ENCODE peak calls at places on chromosomes 11 and 22, in six cellular contexts. One of them, this sample, is unnamed.

GRCh38 chr11:63595296-63595695 is 18.9 kb downstream of the PLAAT3 start:
- DNase-seq in spleen: no peak
- DNase-seq in IMR-90: peak; percentile 56
- DNase-seq in HepG2: no peak
- DNase-seq in A549: no peak
- DNase-seq in upper lobe of left lung: no peak
- DNase-seq in this sample: no peak

GRCh38 chr22:50207383-50208031 is 6.7 kb downstream of the SELENOO start:
- DNase-seq in A549: no peak
- DNase-seq in HepG2: no peak
- DNase-seq in upper lobe of left lung: peak; percentile 67
- DNase-seq in spleen: peak; percentile 80
- DNase-seq in IMR-90: no peak
- DNase-seq in this sample: no peak

GRCh38 chr11:76253416-76253815 is 47.1 kb upstream of the WNT11 start:
- DNase-seq in IMR-90: no peak
- DNase-seq in spleen: no peak
- DNase-seq in upper lobe of left lung: no peak
- DNase-seq in HepG2: no peak
- DNase-seq in A549: no peak
- DNase-seq in this sample: no peak

GRCh38 chr11:72939031-72939430 is 124.8 kb downstream of the ATG16L2 start:
- DNase-seq in HepG2: no peak
- DNase-seq in upper lobe of left lung: no peak
- DNase-seq in IMR-90: no peak
- DNase-seq in spleen: no peak
- DNase-seq in A549: no peak
- DNase-seq in this sample: no peak

GRCh38 chr11:10659339-10660216 is 34.0 kb downstream of the IRAG1 start:
- DNase-seq in IMR-90: peak; percentile 95
- DNase-seq in spleen: no peak
- DNase-seq in A549: peak; percentile 84
- DNase-seq in upper lobe of left lung: no peak
- DNase-seq in HepG2: peak; percentile 91
- DNase-seq in this sample: peak; percentile 79

GRCh38 chr11:128931661-128932060 is 11.0 kb downstream of the TP53AIP1 start:
- DNase-seq in upper lobe of left lung: no peak
- DNase-seq in spleen: no peak
- DNase-seq in A549: no peak
- DNase-seq in HepG2: no peak
- DNase-seq in IMR-90: no peak
- DNase-seq in this sample: no peak

GRCh38 chr11:47376543-47377371 is 1.6 kb downstream of the SPI1 start:
- DNase-seq in IMR-90: no peak
- DNase-seq in A549: no peak
- DNase-seq in upper lobe of left lung: peak; percentile 84
- DNase-seq in spleen: peak; percentile 91
- DNase-seq in HepG2: no peak
- DNase-seq in this sample: peak; percentile 24

GRCh38 chr11:121596195-121597145 is 143.7 kb upstream of the SORL1-AS1 start:
- DNase-seq in upper lobe of left lung: peak; percentile 45
- DNase-seq in IMR-90: peak; percentile 48
- DNase-seq in spleen: no peak
- DNase-seq in A549: no peak
- DNase-seq in HepG2: no peak
- DNase-seq in this sample: no peak

GRCh38 chr11:1153951-1154487 is 3.7 kb upstream of the MUC5AC start:
- DNase-seq in HepG2: peak; percentile 61
- DNase-seq in upper lobe of left lung: peak; percentile 85
- DNase-seq in A549: peak; percentile 99
- DNase-seq in spleen: peak; percentile 73
- DNase-seq in IMR-90: peak; percentile 97
- DNase-seq in this sample: peak; percentile 85

GRCh38 chr22:28034760-28035401 is 115.8 kb upstream of the PITPNB start:
- DNase-seq in A549: no peak
- DNase-seq in IMR-90: peak; percentile 59
- DNase-seq in spleen: peak; percentile 72
- DNase-seq in upper lobe of left lung: no peak
- DNase-seq in HepG2: no peak
- DNase-seq in this sample: peak; percentile 88

GRCh38 chr11:119424775-119425174 is 1.8 kb upstream of the THY1 start:
- DNase-seq in IMR-90: no peak
- DNase-seq in upper lobe of left lung: no peak
- DNase-seq in A549: no peak
- DNase-seq in spleen: no peak
- DNase-seq in HepG2: no peak
- DNase-seq in this sample: no peak

GRCh38 chr11:20114588-20114987 is 45.7 kb downstream of the DBX1 start:
- DNase-seq in spleen: no peak
- DNase-seq in upper lobe of left lung: no peak
- DNase-seq in A549: no peak
- DNase-seq in HepG2: no peak
- DNase-seq in IMR-90: peak; percentile 70
- DNase-seq in this sample: no peak

GRCh38 chr11:72685560-72686480 is 11.6 kb upstream of the PDE2A start:
- DNase-seq in HepG2: no peak
- DNase-seq in spleen: no peak
- DNase-seq in A549: no peak
- DNase-seq in upper lobe of left lung: peak; percentile 74
- DNase-seq in IMR-90: peak; percentile 19
- DNase-seq in this sample: no peak

GRCh38 chr11:63537293-63538101 is 889 bp downstream of the PLAAT4 start:
- DNase-seq in spleen: no peak
- DNase-seq in upper lobe of left lung: peak; percentile 49
- DNase-seq in HepG2: no peak
- DNase-seq in IMR-90: peak; percentile 4
- DNase-seq in A549: no peak
- DNase-seq in this sample: no peak

GRCh38 chr11:96246718-96247540 is 96.1 kb downstream of the MAML2 start:
- DNase-seq in spleen: no peak
- DNase-seq in IMR-90: peak; percentile 83
- DNase-seq in upper lobe of left lung: no peak
- DNase-seq in HepG2: peak; percentile 86
- DNase-seq in A549: peak; percentile 7
- DNase-seq in this sample: no peak

GRCh38 chr11:122210378-122210995 is 94.5 kb upstream of the BLID start:
- DNase-seq in IMR-90: peak; percentile 53
- DNase-seq in A549: no peak
- DNase-seq in HepG2: peak; percentile 16
- DNase-seq in spleen: no peak
- DNase-seq in upper lobe of left lung: no peak
- DNase-seq in this sample: no peak

GRCh38 chr11:17157773-17158172 is 50.0 kb downstream of the PIK3C2A start:
- DNase-seq in spleen: no peak
- DNase-seq in HepG2: no peak
- DNase-seq in A549: no peak
- DNase-seq in upper lobe of left lung: no peak
- DNase-seq in IMR-90: no peak
- DNase-seq in this sample: no peak

GRCh38 chr11:46912526-46913150 is 5.7 kb downstream of the LRP4 start:
- DNase-seq in IMR-90: no peak
- DNase-seq in A549: no peak
- DNase-seq in upper lobe of left lung: no peak
- DNase-seq in spleen: no peak
- DNase-seq in HepG2: no peak
- DNase-seq in this sample: no peak

GRCh38 chr11:832529-833113 is at the start of gene CD151:
- DNase-seq in HepG2: no peak
- DNase-seq in A549: peak; percentile 68
- DNase-seq in IMR-90: peak; percentile 45
- DNase-seq in upper lobe of left lung: peak; percentile 92
- DNase-seq in spleen: peak; percentile 89
- DNase-seq in this sample: no peak

DNA sequence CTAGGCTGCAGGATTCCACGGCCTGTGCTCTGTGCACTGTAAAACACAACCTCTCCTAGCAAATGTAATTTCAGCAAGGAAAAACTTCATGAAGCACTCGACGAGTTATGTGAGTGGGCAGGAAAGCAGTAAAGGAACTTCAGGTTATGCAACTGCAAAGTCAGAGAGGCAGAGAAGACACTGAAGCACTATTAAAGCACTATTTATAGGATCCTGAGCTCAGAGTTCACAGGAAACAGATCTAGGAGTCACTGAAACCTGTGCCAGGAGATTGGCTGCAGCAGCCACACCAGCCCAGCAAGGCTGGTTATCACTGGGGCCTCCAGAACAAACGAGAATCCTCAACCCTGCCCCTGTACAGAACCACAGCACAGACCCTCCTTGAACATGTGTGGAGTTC is 2.5 kb downstream of the SMIM35 start:
- DNase-seq in A549: no peak
- DNase-seq in IMR-90: no peak
- DNase-seq in HepG2: peak; percentile 32
- DNase-seq in upper lobe of left lung: no peak
- DNase-seq in spleen: no peak
- DNase-seq in this sample: no peak
- H3K4me3 ChIP-seq in A549: no peak overlapping the region
- H3K4me3 ChIP-seq in IMR-90: no peak overlapping the region
- H3K4me3 ChIP-seq in HepG2: no peak overlapping the region
- H3K4me3 ChIP-seq in upper lobe of left lung: no peak overlapping the region
- H3K4me3 ChIP-seq in spleen: no peak overlapping the region
- H3K4me3 ChIP-seq in this sample: no peak overlapping the region

DNA sequence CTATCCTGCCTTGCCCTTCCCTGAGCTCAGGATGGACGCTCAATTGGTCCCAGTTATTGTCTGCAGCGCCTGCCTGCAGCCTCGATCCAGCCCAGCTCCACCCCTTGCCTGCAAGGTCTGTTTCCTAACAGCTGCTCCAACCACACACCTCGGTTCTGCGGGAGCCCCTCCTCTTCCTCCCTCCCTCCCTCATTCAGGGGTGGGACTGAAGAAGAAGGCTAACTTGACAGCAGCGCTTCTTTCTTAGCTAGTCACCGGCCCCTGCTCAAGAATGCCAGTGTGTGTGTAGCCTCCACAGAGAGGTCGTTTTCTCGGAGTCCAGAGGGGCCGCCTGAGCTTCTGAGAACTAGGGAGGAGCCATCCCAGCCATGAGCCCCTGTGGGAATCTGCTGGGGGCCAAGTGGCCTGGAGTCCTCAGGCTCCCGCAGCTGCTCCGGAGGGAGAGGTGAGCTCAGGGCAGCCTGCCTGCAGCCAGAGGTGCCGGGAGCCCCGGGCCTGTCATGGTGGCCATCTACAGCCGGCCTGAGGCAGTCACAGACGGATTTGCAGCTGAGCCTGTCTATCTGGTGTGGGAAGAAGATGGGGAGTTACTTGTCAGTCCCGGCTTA is 36.1 kb downstream of the LIMK2 start:
- DNase-seq in A549: no peak
- DNase-seq in spleen: peak; percentile 89
- DNase-seq in upper lobe of left lung: peak; percentile 62
- DNase-seq in HepG2: no peak
- DNase-seq in IMR-90: peak; percentile 94
- DNase-seq in this sample: peak; percentile 77
- TF ChIP-seq POLR2A in A549: no peak
- TF ChIP-seq POLR2A in spleen: no peak
- TF ChIP-seq POLR2A in upper lobe of left lung: peak; percentile 54
- TF ChIP-seq POLR2A in HepG2: no peak
- TF ChIP-seq POLR2A in IMR-90: peak; percentile 87
- TF ChIP-seq POLR2A in this sample: no peak

DNA sequence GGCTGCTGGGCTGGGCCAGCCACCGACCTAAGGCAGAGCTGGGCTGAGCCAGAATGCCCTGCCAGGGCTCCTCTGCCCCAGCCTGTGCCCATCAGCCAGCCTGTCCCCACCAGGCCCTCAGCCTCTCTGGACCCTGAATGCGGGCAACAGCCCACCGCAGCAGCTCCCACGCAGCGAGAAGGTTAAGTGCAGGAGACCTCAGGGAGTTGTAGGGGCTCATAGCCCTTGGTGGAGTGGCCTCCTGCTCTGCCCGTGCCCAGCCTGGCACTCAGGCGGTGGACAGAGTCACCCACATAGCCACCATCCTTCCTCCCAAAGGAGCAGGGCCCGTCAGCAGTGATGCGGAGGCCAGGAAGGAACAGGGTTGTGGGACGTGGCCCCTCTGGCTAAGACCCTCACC is 19.1 kb downstream of the WNT7B start:
- DNase-seq in IMR-90: no peak
- DNase-seq in spleen: no peak
- DNase-seq in A549: no peak
- DNase-seq in HepG2: no peak
- DNase-seq in upper lobe of left lung: peak; percentile 73
- DNase-seq in this sample: no peak
- TF ChIP-seq CTCF in IMR-90: no peak
- TF ChIP-seq CTCF in spleen: no peak
- TF ChIP-seq CTCF in A549: no peak
- TF ChIP-seq CTCF in HepG2: no peak
- TF ChIP-seq CTCF in upper lobe of left lung: no peak
- TF ChIP-seq CTCF in this sample: no peak

GRCh38 chr11:111908639-111909305 is 2.8 kb downstream of the CRYAB start:
- DNase-seq in spleen: no peak
- DNase-seq in upper lobe of left lung: no peak
- DNase-seq in A549: no peak
- DNase-seq in IMR-90: no peak
- DNase-seq in HepG2: no peak
- DNase-seq in this sample: no peak
- H3K4me3 ChIP-seq in spleen: no peak overlapping the region
- H3K4me3 ChIP-seq in upper lobe of left lung: no peak overlapping the region
- H3K4me3 ChIP-seq in A549: no peak overlapping the region
- H3K4me3 ChIP-seq in IMR-90: no peak overlapping the region
- H3K4me3 ChIP-seq in HepG2: no peak overlapping the region
- H3K4me3 ChIP-seq in this sample: no peak overlapping the region

GRCh38 chr11:67240575-67241389 is 25.5 kb upstream of the GRK2 start:
- DNase-seq in A549: peak; percentile 75
- DNase-seq in spleen: peak; percentile 87
- DNase-seq in upper lobe of left lung: no peak
- DNase-seq in IMR-90: peak; percentile 75
- DNase-seq in HepG2: peak; percentile 73
- DNase-seq in this sample: peak; percentile 90
- TF ChIP-seq POLR2A in A549: no peak
- TF ChIP-seq POLR2A in spleen: no peak
- TF ChIP-seq POLR2A in upper lobe of left lung: no peak
- TF ChIP-seq POLR2A in IMR-90: peak; percentile 68
- TF ChIP-seq POLR2A in HepG2: peak; percentile 46
- TF ChIP-seq POLR2A in this sample: no peak

GRCh38 chr11:59666969-59667368 is 1.9 kb downstream of the PATL1 start:
- DNase-seq in spleen: no peak
- DNase-seq in upper lobe of left lung: no peak
- DNase-seq in IMR-90: peak; percentile 15
- DNase-seq in A549: no peak
- DNase-seq in HepG2: no peak
- DNase-seq in this sample: no peak

GRCh38 chr11:59667812-59668187 is 1.0 kb downstream of the PATL1 start:
- DNase-seq in HepG2: peak; percentile 3
- DNase-seq in A549: no peak
- DNase-seq in upper lobe of left lung: no peak
- DNase-seq in spleen: no peak
- DNase-seq in IMR-90: no peak
- DNase-seq in this sample: no peak

GRCh38 chr11:59668188-59668949 is 468 bp downstream of the PATL1 start:
- DNase-seq in upper lobe of left lung: no peak
- DNase-seq in A549: peak; percentile 55
- DNase-seq in spleen: peak; percentile 94
- DNase-seq in IMR-90: peak; percentile 28
- DNase-seq in HepG2: peak; percentile 53
- DNase-seq in this sample: peak; percentile 60

GRCh38 chr11:59669611-59670009 is 773 bp upstream of the PATL1 start:
- DNase-seq in HepG2: no peak
- DNase-seq in IMR-90: peak; percentile 49
- DNase-seq in A549: peak; percentile 21
- DNase-seq in upper lobe of left lung: peak; percentile 90
- DNase-seq in spleen: peak; percentile 91
- DNase-seq in this sample: peak; percentile 89

GRCh38 chr11:59668950-59669610 is at the start of gene PATL1:
- DNase-seq in spleen: peak; percentile 100
- DNase-seq in upper lobe of left lung: peak; percentile 99
- DNase-seq in IMR-90: peak; percentile 98
- DNase-seq in A549: peak; percentile 98
- DNase-seq in HepG2: peak; percentile 95
- DNase-seq in this sample: peak; percentile 99
- TF ChIP-seq CTCF in spleen: no peak
- TF ChIP-seq CTCF in upper lobe of left lung: no peak
- TF ChIP-seq CTCF in IMR-90: peak; percentile 9
- TF ChIP-seq CTCF in A549: no peak
- TF ChIP-seq CTCF in HepG2: peak; percentile 11
- TF ChIP-seq CTCF in this sample: no peak

This sample was measured in lower leg skin.